ENCODE peak calls at places on chromosomes 11 and 22, in nine cellular contexts. J is dorsolateral prefrontal cortex, Z is progenitor cell of endocrine pancreas, T is choroid plexus epithelial cell, E is A549, A is endothelial cell, L is fibroblast of villous mesenchyme, O is brain microvascular endothelial cell, P is HFFc6. Q is an unnamed sample.

GRCh38 chr11:110891411-110891810 is 179.2 kb upstream of the ARHGAP20 start:
- DNase-seq in O (peak), P (peak), J (no peak), Z (no peak), E (no peak), L (peak), A (no peak), T (peak), Q (no peak)

GRCh38 chr22:42942351-42942750 is 72.6 kb downstream of the PACSIN2 start:
- DNase-seq in E (no peak), T (no peak), L (no peak), A (no peak), J (no peak), Z (no peak), O (no peak), P (no peak), Q (no peak)

GRCh38 chr11:12110714-12111481 is 508 bp downstream of the MICAL2 start:
- DNase-seq in E (no peak), L (peak), Z (no peak), J (no peak), O (no peak), P (no peak), T (peak), A (peak), Q (peak)

GRCh38 chr22:25068701-25069100 is 116.2 kb downstream of the KIAA1671 start:
- DNase-seq in E (no peak), J (no peak), L (no peak), T (no peak), P (no peak), A (no peak), O (no peak), Z (no peak), Q (no peak)

GRCh38 chr11:84817998-84818397 is 809.1 kb downstream of the DLG2 start:
- DNase-seq in E (no peak), J (no peak), T (peak), P (no peak), Z (no peak), O (peak), A (no peak), L (no peak), Q (no peak)

GRCh38 chr22:27754247-27754887 is 47.2 kb downstream of the MN1 start:
- DNase-seq in Z (no peak), A (no peak), O (no peak), P (no peak), L (no peak), T (peak), J (no peak), E (no peak), Q (no peak)

GRCh38 chr11:57499413-57499982 is 16.0 kb downstream of the SLC43A1 start:
- DNase-seq in E (peak), O (peak), T (peak), A (peak), J (peak), P (peak), Z (peak), L (peak), Q (peak)

GRCh38 chr11:131629925-131630324 is 259.5 kb downstream of the NTM start:
- DNase-seq in A (no peak), J (no peak), O (no peak), Z (no peak), T (peak), E (no peak), L (no peak), P (no peak), Q (no peak)

GRCh38 chr11:57543601-57544000 is 6.2 kb downstream of the SMTNL1 start:
- DNase-seq in E (no peak), T (no peak), J (no peak), P (no peak), L (no peak), Z (no peak), A (no peak), O (no peak), Q (no peak)

GRCh38 chr11:1010006-1010405 is 26.5 kb downstream of the MUC6 start:
- DNase-seq in A (no peak), E (no peak), Z (no peak), L (no peak), O (no peak), T (no peak), J (no peak), P (no peak), Q (no peak)

GRCh38 chr11:102071497-102072472 is 24.5 kb downstream of the CFAP300 start:
- DNase-seq in L (no peak), O (no peak), A (no peak), T (no peak), E (no peak), P (no peak), J (no peak), Z (no peak), Q (no peak)

GRCh38 chr11:114197799-114198500 is 98.2 kb upstream of the NNMT start:
- DNase-seq in A (no peak), J (no peak), T (peak), L (peak), E (no peak), Z (no peak), P (peak), O (peak), Q (peak)

GRCh38 chr11:36550385-36551115 is 17.3 kb upstream of the RAG1 start:
- DNase-seq in E (no peak), O (no peak), A (no peak), T (no peak), J (no peak), Z (no peak), L (no peak), P (no peak), Q (no peak)
- TF ChIP-seq CTCF in E (no peak), O (no peak), A (no peak), T (no peak), J (no peak), Z (no peak), L (no peak), P (no peak), Q (no peak)

DNA sequence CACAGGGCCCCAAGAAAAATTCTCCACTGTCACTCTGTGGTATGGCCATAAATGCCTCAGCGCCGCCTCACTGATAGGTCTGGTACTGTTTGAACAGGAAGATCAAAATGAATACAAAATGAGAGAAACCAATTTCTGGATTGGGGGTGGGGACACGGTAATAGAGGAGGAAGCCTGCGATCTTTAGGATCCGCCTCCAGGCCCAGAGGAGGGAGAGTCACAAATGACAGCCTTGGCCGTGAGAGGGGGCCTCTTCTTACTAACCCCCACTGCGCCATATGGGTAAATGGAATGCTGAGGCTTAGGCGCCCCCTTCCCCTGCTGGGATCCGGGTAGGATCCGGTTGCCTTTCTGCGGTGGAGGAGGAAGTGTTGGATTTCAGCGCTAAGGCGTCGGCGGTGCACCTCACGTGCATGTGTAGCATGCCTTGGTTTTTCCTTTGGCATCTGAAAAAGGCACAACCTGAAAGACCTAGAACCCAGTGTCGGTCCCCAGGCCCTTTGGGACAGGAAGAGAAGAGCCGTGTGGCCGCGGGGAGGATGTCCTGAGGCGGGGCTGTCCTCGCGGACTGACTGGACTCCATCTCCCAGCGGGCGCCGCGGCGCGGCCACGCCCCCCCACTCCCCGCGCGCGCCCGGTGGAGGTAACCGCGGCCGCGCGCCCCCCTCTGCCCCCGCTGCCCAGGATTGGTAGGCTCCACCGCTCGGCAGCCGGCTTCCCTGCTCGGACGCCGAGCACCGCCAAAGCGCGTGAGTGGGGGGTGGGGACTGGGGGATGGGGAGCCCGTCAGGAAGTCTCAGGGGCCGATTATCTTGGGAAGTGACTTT is 718 bp upstream of the MADD start:
- DNase-seq in E (peak), T (peak), Z (peak), A (peak), O (peak), L (peak), P (peak), J (peak), Q (peak)
- TF ChIP-seq CTCF in E (no peak), T (peak), Z (no peak), A (no peak), O (peak), L (peak), P (peak), J (no peak), Q (no peak)

DNA sequence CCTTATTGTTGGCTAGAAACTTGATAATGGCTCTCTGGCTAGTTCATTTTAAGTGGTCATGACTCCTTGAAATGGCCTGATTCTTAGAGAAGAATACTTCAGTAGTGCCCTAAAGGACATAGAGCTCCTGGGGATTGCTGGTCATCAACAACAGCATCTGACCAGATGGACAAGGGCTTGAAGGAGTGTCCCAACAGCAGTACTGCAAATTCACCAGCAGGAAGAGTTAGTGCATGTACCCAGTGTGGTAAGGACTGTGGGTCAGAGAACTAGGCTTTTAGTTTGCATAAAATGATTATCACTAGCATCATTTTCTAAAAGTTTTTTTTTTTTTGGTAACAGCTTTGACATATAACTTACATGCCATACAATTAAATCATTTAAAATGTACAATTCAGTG is 39.5 kb upstream of the CUL5 start:
- DNase-seq in Z (no peak), L (no peak), P (no peak), T (peak), E (peak), O (no peak), A (no peak), J (no peak), Q (no peak)
- TF ChIP-seq CTCF in Z (peak), L (peak), P (peak), T (peak), E (no peak), O (no peak), A (no peak), J (no peak), Q (no peak)

GRCh38 chr11:127470485-127470884 is 469.9 kb upstream of the KIRREL3 start:
- DNase-seq in P (peak), J (no peak), O (no peak), E (no peak), A (peak), T (no peak), Z (no peak), L (no peak), Q (peak)
- TF ChIP-seq CTCF in P (peak), J (peak), O (peak), E (no peak), A (peak), T (no peak), Z (peak), L (no peak), Q (no peak)

DNA sequence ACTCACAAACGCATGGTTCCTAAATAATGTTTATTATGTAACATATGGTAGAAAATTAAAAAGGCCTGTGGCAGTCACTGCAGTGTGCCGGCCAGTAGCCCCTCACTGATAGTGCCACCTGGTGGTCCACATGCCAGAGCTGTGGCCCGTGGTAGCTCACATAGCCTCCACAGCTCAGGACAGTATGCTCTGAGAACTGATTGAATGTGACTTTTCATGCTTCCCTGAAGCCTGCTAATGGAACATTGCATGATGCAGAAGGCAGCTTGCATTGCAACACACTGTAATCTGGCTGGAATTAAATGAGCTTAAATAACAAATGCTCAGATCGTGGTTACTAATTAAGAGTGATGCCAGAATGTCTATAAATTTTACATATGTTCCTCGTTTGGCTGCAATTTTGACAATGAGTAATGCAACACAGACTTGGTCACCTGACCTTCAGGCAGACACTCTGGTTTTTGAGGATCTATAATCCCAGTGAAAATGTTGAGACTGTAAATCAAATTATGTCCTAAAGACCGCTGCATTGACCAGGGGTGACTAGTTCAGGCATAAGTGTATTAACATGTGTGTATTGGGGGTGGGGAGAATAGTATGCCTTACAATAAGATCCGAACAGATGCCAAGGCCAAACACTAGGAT is 566.4 kb downstream of the METTL15 start:
- DNase-seq in Z (no peak), L (peak), P (peak), E (no peak), O (no peak), T (peak), J (no peak), A (peak), Q (no peak)
- TF ChIP-seq CTCF in Z (peak), L (peak), P (peak), E (peak), O (peak), T (peak), J (peak), A (no peak), Q (no peak)

GRCh38 chr11:134045799-134046635 is 22.9 kb upstream of the JAM3 start:
- DNase-seq in Z (no peak), O (no peak), P (no peak), L (peak), J (no peak), T (peak), E (no peak), A (peak), Q (no peak)
- TF ChIP-seq CTCF in Z (peak), O (peak), P (peak), L (peak), J (peak), T (peak), E (no peak), A (no peak), Q (peak)

GRCh38 chr11:120618399-120618798 is 106.9 kb downstream of the GRIK4 start:
- DNase-seq in T (no peak), P (no peak), A (no peak), O (no peak), E (no peak), J (no peak), Z (no peak), L (no peak), Q (no peak)

GRCh38 chr11:120625565-120625964 is 114.0 kb downstream of the GRIK4 start:
- DNase-seq in J (no peak), T (no peak), O (no peak), A (no peak), L (no peak), E (no peak), P (no peak), Z (no peak), Q (no peak)

GRCh38 chr11:120627535-120628163 is 116.1 kb downstream of the GRIK4 start:
- DNase-seq in P (no peak), J (no peak), L (no peak), Z (no peak), T (no peak), A (no peak), E (no peak), O (no peak), Q (no peak)

GRCh38 chr11:120626791-120627190 is 115.2 kb downstream of the GRIK4 start:
- DNase-seq in O (no peak), J (no peak), T (no peak), Z (no peak), A (no peak), P (no peak), E (no peak), L (no peak), Q (no peak)

GRCh38 chr11:120622189-120622912 is 110.8 kb downstream of the GRIK4 start:
- DNase-seq in E (no peak), T (no peak), O (no peak), J (no peak), P (no peak), A (no peak), L (no peak), Z (no peak), Q (no peak)
- TF ChIP-seq CTCF in E (no peak), T (peak), O (peak), J (no peak), P (peak), A (peak), L (peak), Z (peak), Q (no peak)

GRCh38 chr11:119101759-119102423 is at the start of gene DPAGT1:
- DNase-seq in L (peak), E (peak), A (peak), O (peak), J (peak), P (peak), T (peak), Z (peak), Q (peak)
- TF ChIP-seq CTCF in L (no peak), E (no peak), A (no peak), O (no peak), J (peak), P (no peak), T (no peak), Z (no peak), Q (no peak)

DNA sequence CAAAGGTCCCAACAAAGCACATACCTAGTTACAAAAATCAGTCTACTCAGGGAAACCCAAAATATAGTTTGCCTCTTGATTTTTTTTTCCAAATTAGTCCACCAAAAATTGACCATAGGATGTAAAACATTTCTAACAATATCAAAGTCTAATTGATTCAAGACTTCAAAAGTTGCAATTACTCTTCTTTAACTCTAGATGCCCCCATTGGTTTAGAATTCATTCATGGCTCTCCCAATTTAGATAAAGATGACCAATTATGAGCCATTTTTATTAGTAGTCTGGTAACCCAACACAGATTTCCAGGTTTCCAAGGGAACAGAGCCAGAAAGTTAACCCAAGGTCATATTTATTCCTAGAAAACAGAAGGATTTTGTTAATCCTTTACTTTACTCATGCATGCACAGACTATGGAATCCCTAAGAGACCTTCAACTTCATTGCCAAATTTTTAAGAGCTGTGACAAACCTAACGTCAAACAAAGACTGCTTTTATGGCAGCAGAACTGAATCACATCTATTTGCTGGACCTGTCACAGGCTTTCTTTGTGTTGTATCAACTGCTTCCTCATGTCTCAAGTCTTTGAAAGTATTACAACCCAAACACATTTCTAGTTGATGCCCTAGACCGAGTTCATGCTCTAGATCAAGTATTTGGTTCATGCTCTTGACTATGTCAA is 55.3 kb downstream of the C22orf42 start:
- DNase-seq in L (peak), T (peak), E (no peak), A (no peak), O (no peak), P (peak), Z (no peak), J (no peak), Q (no peak)
- TF ChIP-seq CTCF in L (peak), T (peak), E (peak), A (peak), O (peak), P (peak), Z (peak), J (peak), Q (peak)

GRCh38 chr11:66494458-66494857 is 14.2 kb downstream of the DPP3 start:
- DNase-seq in E (no peak), P (no peak), A (no peak), T (no peak), O (no peak), J (no peak), Z (no peak), L (no peak), Q (no peak)

GRCh38 chr11:66497206-66497605 is 13.2 kb upstream of the BBS1 start:
- DNase-seq in L (no peak), J (no peak), Z (no peak), O (no peak), A (no peak), E (no peak), P (no peak), T (no peak), Q (no peak)

GRCh38 chr11:66495401-66495844 is 15.0 kb upstream of the BBS1 start:
- DNase-seq in Z (no peak), T (no peak), J (no peak), O (no peak), E (no peak), P (no peak), L (no peak), A (no peak), Q (no peak)

GRCh38 chr11:66493124-66493523 is 12.9 kb downstream of the DPP3 start:
- DNase-seq in T (no peak), J (no peak), L (no peak), Z (no peak), P (no peak), E (no peak), O (no peak), A (no peak), Q (no peak)

GRCh38 chr11:66494935-66495334 is 14.7 kb downstream of the DPP3 start:
- DNase-seq in J (no peak), Z (no peak), O (no peak), P (no peak), E (no peak), L (no peak), A (no peak), T (no peak), Q (no peak)
- TF ChIP-seq CTCF in J (no peak), Z (no peak), O (no peak), P (no peak), E (no peak), L (no peak), A (no peak), T (no peak), Q (no peak)